ENCODE peak calls at places on chromosomes 4 and X, in seven cellular contexts. P is mammary epithelial cell, Y is HCT116, C is lower lobe of right lung, Q is endodermal cell, G is prostate gland, K is hepatocyte. V is an unnamed sample. For H3K9me3 and H3K27me3, the result is how much of the 10 kb centered on the place peaks cover.

GRCh38 chrX:17590892-17591740 is 146.2 kb upstream of the SCML1 start:
- DNase-seq in P (peak), Y (peak), C (peak), Q (peak), G (peak), K (peak), V (peak)

GRCh38 chrX:110201799-110202198 is 116.1 kb downstream of the AMMECR1 start:
- DNase-seq in P (peak), Y (no peak), C (no peak), Q (no peak), G (no peak), K (no peak), V (no peak)

GRCh38 chr4:109611045-109611616 is 51.1 kb downstream of the MCUB start:
- DNase-seq in P (no peak), Y (no peak), C (no peak), Q (no peak), G (no peak), K (peak), V (no peak)

GRCh38 chr4:1711906-1712215 is 258 bp downstream of the SLBP start:
- DNase-seq in P (no peak), Y (no peak), C (no peak), Q (no peak), G (peak), K (no peak), V (no peak)

GRCh38 chrX:117397846-117398245 is 718.8 kb downstream of the KLHL13 start:
- DNase-seq in P (no peak), Y (no peak), C (no peak), Q (no peak), G (no peak), K (no peak), V (no peak)

GRCh38 chr4:7192252-7193039 is at the start of gene SORCS2:
- DNase-seq in P (no peak), Y (no peak), C (peak), Q (peak), G (peak), K (peak), V (peak)

GRCh38 chr4:69518543-69519198 is 23.0 kb upstream of the UGT2B4 start:
- DNase-seq in P (no peak), Y (no peak), C (no peak), Q (no peak), G (no peak), K (no peak), V (no peak)

GRCh38 chrX:135295238-135295943 is 13.9 kb upstream of the ETDC start:
- DNase-seq in P (no peak), Y (no peak), C (peak), Q (peak), G (no peak), K (peak), V (no peak)

GRCh38 chr4:105967058-105967658 is 71.9 kb downstream of the NPNT start:
- DNase-seq in P (no peak), Y (no peak), C (peak), Q (no peak), G (no peak), K (no peak), V (no peak)

GRCh38 chr4:113784497-113785254 is 23.1 kb upstream of the CAMK2D start:
- DNase-seq in P (peak), Y (peak), C (no peak), Q (no peak), G (no peak), K (peak), V (peak)

GRCh38 chrX:2325076-2325784 is 175.5 kb downstream of the DHRSX start:
- DNase-seq in P (peak), Y (no peak), C (peak), Q (peak), G (peak), K (no peak), V (no peak)

GRCh38 chr4:168856312-168856711 is 153.7 kb downstream of the CBR4 start:
- DNase-seq in P (peak), Y (no peak), C (no peak), Q (no peak), G (no peak), K (no peak), V (peak)

GRCh38 chr4:47032405-47033106 is 1.2 kb downstream of the GABRB1 start:
- DNase-seq in P (peak), Y (no peak), C (peak), Q (peak), G (no peak), K (peak), V (peak)

GRCh38 chr4:134144337-134144736 is 57.3 kb downstream of the PABPC4L start:
- DNase-seq in P (no peak), Y (no peak), C (no peak), Q (no peak), G (no peak), K (no peak), V (no peak)

GRCh38 chr4:6668391-6668790 is 25.3 kb upstream of the S100P start:
- DNase-seq in P (peak), Y (no peak), C (no peak), Q (no peak), G (no peak), K (no peak), V (peak)

GRCh38 chr4:140901736-140902336 is 145.7 kb upstream of the TBC1D9 start:
- DNase-seq in P (no peak), Y (no peak), C (no peak), Q (no peak), G (no peak), K (no peak), V (no peak)

GRCh38 chr4:62057060-62057459 is 856.9 kb downstream of the ADGRL3 start:
- DNase-seq in P (no peak), Y (no peak), C (no peak), Q (no peak), G (no peak), K (no peak), V (no peak)

GRCh38 chr4:622071-622995 is 3.0 kb upstream of the PDE6B start:
- DNase-seq in P (no peak), Y (no peak), C (no peak), Q (peak), G (no peak), K (no peak), V (no peak)

GRCh38 chrX:146278381-146278780 is 460.8 kb downstream of the SLITRK2 start:
- DNase-seq in P (no peak), Y (no peak), C (no peak), Q (peak), G (no peak), K (peak), V (no peak)

GRCh38 chrX:140507223-140507981 is 2.5 kb upstream of the SOX3 start:
- DNase-seq in P (peak), Y (no peak), C (no peak), Q (peak), G (no peak), K (no peak), V (peak)

GRCh38 chr4:10643600-10644425 is 40.8 kb downstream of the CLNK start:
- DNase-seq in P (peak), Y (no peak), C (no peak), Q (no peak), G (no peak), K (no peak), V (no peak)

GRCh38 chr4:10647811-10648210 is 36.8 kb downstream of the CLNK start:
- DNase-seq in P (peak), Y (no peak), C (no peak), Q (no peak), G (no peak), K (no peak), V (no peak)
- H3K9me3 ChIP-seq in P (under half), Y (under half), C (under half), Q (under half), G (under half), K (under half), V (under half)

GRCh38 chr4:89301003-89301402 is 6.6 kb downstream of the GPRIN3 start:
- DNase-seq in P (no peak), Y (no peak), C (no peak), Q (no peak), G (no peak), K (no peak), V (no peak)
- H3K4me3 ChIP-seq in P (no peak), Y (no peak), C (no peak), Q (no peak), G (no peak), K (no peak), V (no peak)

GRCh38 chrX:56572975-56573374 is 9.5 kb downstream of the UBQLN2 start:
- DNase-seq in P (peak), Y (no peak), C (no peak), Q (no peak), G (no peak), K (no peak), V (no peak)

GRCh38 chrX:56574861-56575260 is 11.4 kb downstream of the UBQLN2 start:
- DNase-seq in P (no peak), Y (no peak), C (no peak), Q (no peak), G (no peak), K (no peak), V (no peak)

DNA sequence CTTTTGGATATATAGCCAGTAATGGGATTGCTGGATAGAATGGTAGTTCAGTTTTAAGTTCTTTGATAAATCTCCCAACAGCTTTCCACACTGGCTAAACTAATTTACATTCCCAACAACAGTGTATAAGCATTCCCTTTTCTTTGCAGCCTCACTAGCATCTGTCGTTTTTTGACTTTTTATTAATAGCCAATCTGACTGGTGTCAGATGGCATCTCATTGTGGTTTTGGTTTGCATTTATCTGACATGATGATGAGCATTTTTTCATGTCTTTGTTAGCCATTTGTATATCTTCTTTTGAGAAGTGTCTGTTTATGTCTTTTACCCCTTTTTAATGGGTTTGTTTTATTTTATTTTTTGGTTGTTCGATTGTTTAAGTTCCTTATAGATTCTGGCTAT is 13.3 kb downstream of the UBQLN2 start:
- DNase-seq in P (no peak), Y (no peak), C (no peak), Q (no peak), G (no peak), K (no peak), V (no peak)
- H3K27me3 ChIP-seq in P (under half), Y (under half), C (under half), Q (under half), G (under half), K (under half), V (under half)

GRCh38 chrX:66504481-66504880 is 134.4 kb downstream of the EDA2R start:
- DNase-seq in P (peak), Y (no peak), C (no peak), Q (no peak), G (no peak), K (no peak), V (no peak)
- H3K9me3 ChIP-seq in P (under half), Y (under half), C (under half), Q (under half), G (under half), K (under half), V (under half)

GRCh38 chr4:67933755-67934154 is 29.5 kb downstream of the TMPRSS11A start:
- DNase-seq in P (no peak), Y (no peak), C (no peak), Q (no peak), G (no peak), K (no peak), V (no peak)
- H3K4me3 ChIP-seq in P (no peak), Y (no peak), C (no peak), Q (no peak), G (no peak), K (no peak), V (no peak)

GRCh38 chrX:11287505-11287904 is 5.7 kb upstream of the AMELX start:
- DNase-seq in P (peak), Y (no peak), C (no peak), Q (no peak), G (no peak), K (no peak), V (peak)
- H3K27me3 ChIP-seq in P (under half), Y (under half), C (under half), Q (under half), G (under half), K (under half), V (under half)

DNA sequence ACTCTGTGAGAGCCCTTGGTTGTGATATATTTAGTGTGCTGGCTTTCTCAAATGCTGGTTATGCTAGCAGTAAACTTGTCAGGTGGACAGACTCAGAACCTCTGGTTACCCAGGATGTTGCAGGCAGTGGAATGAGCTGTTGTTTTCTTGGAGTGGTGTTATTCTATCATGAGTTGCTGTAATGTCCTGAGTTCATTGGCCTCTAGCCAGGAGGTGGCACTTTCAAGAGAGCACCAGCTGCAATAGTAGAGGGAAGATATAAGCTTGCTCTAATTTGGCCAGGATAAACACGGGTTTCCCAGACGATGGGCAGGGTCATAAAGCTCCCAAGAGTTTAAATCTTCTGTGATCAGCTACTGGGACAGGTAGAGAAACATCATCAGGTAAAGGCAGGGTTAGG is 95.0 kb upstream of the UBQLN2 start:
- DNase-seq in P (no peak), Y (no peak), C (no peak), Q (no peak), G (no peak), K (no peak), V (no peak)
- H3K9me3 ChIP-seq in P (under half), Y (under half), C (under half), Q (under half), G (under half), K (under half), V (under half)